ENCODE peak calls at places on chromosome 4, in six cellular contexts. W is colonic mucosa, R is WERI-Rb-1, I is endothelial cell of umbilical vein, J is epithelial cell of esophagus, U is tibial nerve. O is an unnamed sample.
A peak's percentile ranks its signal among the peaks of the same experiment; 100 is the strongest.

GRCh38 chr4:81227968-81228367 is 12.9 kb upstream of the PRKG2 start:
- DNase-seq in W (no peak), R (no peak), I (no peak), J (no peak), U (no peak), O (no peak)

GRCh38 chr4:99323761-99324160 is 2.6 kb upstream of the ADH1B start:
- DNase-seq in W (no peak), R (no peak), I (no peak), J (no peak), U (peak; percentile 76), O (no peak)

GRCh38 chr4:90495211-90495610 is 368.0 kb downstream of the CCSER1 start:
- DNase-seq in W (no peak), R (peak; percentile 18), I (no peak), J (peak; percentile 3), U (no peak), O (no peak)

GRCh38 chr4:26061248-26061986 is 147.4 kb downstream of the SMIM20 start:
- DNase-seq in W (no peak), R (peak; percentile 65), I (no peak), J (peak; percentile 56), U (no peak), O (no peak)

GRCh38 chr4:3702551-3703221 is 63.5 kb upstream of the ADRA2C start:
- DNase-seq in W (no peak), R (no peak), I (no peak), J (no peak), U (no peak), O (no peak)

GRCh38 chr4:174592985-174593335 is 70.7 kb upstream of the HPGD start:
- DNase-seq in W (no peak), R (peak; percentile 70), I (no peak), J (peak; percentile 54), U (no peak), O (no peak)

GRCh38 chr4:128709268-128709667 is 100.2 kb upstream of the JADE1 start:
- DNase-seq in W (no peak), R (no peak), I (peak; percentile 8), J (no peak), U (no peak), O (no peak)

GRCh38 chr4:101239685-101240084 is 107.6 kb downstream of the PPP3CA start:
- DNase-seq in W (no peak), R (no peak), I (no peak), J (peak; percentile 25), U (no peak), O (no peak)

GRCh38 chr4:23966720-23967119 is 76.9 kb upstream of the PPARGC1A start:
- DNase-seq in W (no peak), R (peak; percentile 16), I (no peak), J (peak; percentile 21), U (no peak), O (no peak)

GRCh38 chr4:128517739-128518510 is 230.3 kb upstream of the PGRMC2 start:
- DNase-seq in W (peak; percentile 32), R (no peak), I (peak; percentile 97), J (peak; percentile 89), U (peak; percentile 81), O (no peak)

GRCh38 chr4:76943129-76943620 is 6.4 kb upstream of the SEPTIN11 start:
- DNase-seq in W (no peak), R (no peak), I (peak; percentile 22), J (peak; percentile 65), U (no peak), O (no peak)

GRCh38 chr4:40731792-40732245 is 17.9 kb upstream of the NSUN7 start:
- DNase-seq in W (no peak), R (peak; percentile 65), I (peak; percentile 49), J (no peak), U (peak; percentile 64), O (no peak)

GRCh38 chr4:140372607-140373327 is 679 bp upstream of the SCOC start:
- DNase-seq in W (no peak), R (peak; percentile 34), I (no peak), J (peak; percentile 19), U (no peak), O (no peak)

GRCh38 chr4:18021720-18022571 is at the start of gene LCORL:
- DNase-seq in W (peak; percentile 95), R (peak; percentile 99), I (peak; percentile 97), J (peak; percentile 97), U (peak; percentile 85), O (peak; percentile 93)
- TF ChIP-seq CTCF in W (no peak), R (peak; percentile 39), I (no peak), J (no peak), U (no peak), O (no peak)

DNA sequence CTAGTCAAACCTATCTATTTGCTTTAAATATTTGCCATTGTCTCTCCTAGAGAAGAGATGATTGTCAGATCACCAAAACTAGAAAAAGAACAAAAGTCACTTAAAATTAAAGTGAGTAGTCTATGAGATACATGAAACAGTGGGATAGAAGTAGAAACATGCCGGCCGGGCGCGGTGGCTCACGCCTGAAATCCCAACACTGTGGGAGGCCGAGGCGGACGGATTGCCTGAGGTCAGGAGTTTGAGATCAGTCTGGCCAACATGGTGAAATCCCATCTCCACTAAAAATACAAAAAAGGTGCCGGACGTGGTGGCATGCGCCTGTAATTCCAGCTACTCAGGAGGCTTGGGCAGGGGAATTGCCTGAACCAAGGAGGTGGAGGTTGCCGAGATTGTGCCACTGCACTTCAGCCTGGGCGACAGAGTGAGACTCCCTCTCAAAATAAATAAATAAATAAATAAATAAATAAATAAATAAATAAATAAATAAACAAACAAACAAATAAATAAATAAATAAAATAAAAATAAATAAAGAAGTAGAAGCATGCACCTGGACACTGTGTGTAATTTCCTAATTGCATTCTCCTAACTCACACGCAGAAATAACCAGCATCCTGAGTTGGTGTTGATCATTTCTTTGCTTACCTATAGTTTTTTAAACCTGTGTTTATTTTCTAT is 299.5 kb downstream of the PDHA2 start:
- DNase-seq in W (no peak), R (no peak), I (no peak), J (no peak), U (no peak), O (no peak)
- TF ChIP-seq CTCF in W (no peak), R (no peak), I (no peak), J (no peak), U (no peak), O (no peak)

GRCh38 chr4:71872767-71873422 is 89.0 kb upstream of the GC start:
- DNase-seq in W (no peak), R (no peak), I (no peak), J (no peak), U (no peak), O (no peak)
- TF ChIP-seq CTCF in W (no peak), R (no peak), I (no peak), J (no peak), U (no peak), O (no peak)

DNA sequence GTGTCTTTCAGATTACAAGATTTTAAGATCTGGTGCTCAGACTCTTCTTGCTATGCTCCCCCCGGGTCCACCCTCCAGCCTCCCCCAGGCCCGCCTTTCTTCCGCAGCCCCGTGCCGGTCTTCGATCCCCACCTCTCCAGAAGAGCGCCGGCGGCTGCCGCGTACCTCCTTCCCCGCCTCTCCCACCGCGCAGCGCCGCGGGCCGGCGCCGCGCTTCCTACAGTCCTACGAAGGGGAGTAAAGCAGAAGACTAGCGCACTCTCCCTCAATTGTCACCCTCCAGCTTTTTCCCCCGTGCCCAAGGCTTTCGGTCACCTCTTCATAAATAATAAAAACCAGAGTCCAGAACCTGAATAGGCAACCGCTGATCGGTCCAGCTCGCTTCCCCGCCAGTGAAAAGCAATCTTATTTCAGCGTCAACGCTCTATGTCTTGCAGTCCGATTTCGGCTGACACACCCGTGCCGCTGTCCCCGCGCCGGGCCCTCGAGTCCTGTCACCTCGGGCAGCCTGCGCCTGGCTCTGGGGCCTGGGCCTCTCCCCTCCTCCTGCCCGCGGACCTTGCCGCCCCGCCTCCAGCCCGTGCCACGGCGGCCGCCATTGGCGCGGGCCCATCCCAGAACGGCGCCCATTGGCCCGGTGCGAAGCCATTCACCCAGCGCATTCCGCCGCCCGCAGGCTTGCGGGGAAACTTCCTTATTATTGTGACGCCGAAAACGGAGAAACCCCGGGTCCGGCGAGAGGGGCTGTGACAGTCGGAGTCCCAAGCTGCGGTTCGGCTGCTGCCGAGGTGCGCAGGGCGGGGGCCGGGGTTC is at the start of gene HERC3:
- DNase-seq in W (peak; percentile 93), R (peak; percentile 89), I (peak; percentile 93), J (peak; percentile 93), U (peak; percentile 81), O (peak; percentile 95)
- TF ChIP-seq CTCF in W (no peak), R (no peak), I (peak; percentile 12), J (no peak), U (peak; percentile 24), O (no peak)

DNA sequence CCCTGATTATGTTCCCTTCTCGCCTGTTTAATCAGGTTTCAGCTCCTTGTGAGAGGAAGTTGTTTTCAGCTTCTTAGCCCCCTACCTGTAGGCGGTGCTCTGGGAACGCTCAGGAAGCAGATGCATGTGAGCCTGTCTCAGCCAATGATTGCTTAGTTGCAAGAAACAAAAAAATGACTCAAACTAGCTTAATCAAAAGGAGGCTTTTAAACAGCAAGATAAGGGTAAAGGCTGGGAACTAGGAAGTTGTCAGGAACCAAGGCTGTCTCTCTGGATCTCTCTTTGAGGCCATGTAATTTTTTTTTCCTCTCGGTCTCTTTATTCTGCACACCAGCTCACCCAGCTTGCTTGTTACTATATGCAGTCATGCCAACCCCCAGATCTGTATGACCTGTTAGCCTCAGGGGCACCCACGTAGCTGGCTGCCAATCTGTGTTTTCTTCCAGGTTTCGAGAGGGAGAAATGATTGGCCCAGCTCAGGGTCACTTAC is 109.1 kb downstream of the PTTG2 start:
- DNase-seq in W (peak; percentile 85), R (no peak), I (peak; percentile 38), J (peak; percentile 92), U (no peak), O (peak; percentile 50)
- TF ChIP-seq CTCF in W (peak; percentile 42), R (peak; percentile 41), I (no peak), J (peak; percentile 93), U (peak; percentile 10), O (no peak)

DNA sequence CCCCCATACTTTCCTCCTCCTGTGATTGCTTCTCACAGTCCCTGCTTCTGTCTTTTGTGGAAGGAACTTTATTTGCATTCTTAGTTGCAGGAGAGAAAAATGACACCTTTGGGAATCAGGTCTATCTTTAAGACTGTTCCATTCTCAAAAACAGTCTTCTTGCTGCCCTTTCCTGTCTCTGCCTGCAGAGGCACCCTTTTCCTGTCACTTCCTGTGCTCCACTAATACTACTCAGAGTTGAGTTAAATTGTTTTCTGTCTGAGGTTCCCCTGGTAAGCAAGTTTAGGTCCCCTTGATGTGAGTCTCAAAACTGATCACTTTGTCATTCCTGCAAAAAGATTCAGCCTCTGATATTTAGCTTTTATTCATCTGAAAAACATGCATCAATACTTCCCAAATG is 208.8 kb upstream of the CLNK start:
- DNase-seq in W (no peak), R (peak; percentile 16), I (no peak), J (peak; percentile 22), U (no peak), O (peak; percentile 13)
- TF ChIP-seq CTCF in W (no peak), R (peak; percentile 74), I (no peak), J (peak; percentile 76), U (no peak), O (peak; percentile 37)

DNA sequence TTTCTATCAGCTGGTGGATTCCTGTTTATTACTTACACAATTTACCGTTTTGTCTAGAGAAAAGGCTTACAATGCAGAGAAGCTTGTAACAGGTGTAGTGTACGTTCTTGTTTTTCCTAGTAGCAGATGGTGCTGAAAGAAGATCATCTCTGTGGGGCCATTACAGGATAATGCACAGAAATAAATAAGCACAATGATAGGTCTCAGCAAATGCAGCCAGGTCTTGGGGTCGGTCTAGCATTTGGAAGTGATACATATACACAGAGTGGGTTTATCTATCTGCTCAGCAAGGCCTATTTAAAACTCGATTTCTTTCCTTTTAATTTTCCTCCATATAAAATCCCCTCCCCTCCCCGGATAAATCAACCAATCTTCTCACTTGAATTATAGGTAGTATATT is 181.0 kb upstream of the LCORL start:
- DNase-seq in W (no peak), R (peak; percentile 64), I (no peak), J (no peak), U (no peak), O (no peak)
- TF ChIP-seq CTCF in W (no peak), R (no peak), I (no peak), J (no peak), U (no peak), O (no peak)

GRCh38 chr4:963276-964225 is 9.8 kb downstream of the DGKQ start:
- DNase-seq in W (no peak), R (no peak), I (no peak), J (no peak), U (no peak), O (peak; percentile 14)
- TF ChIP-seq CTCF in W (no peak), R (no peak), I (no peak), J (no peak), U (no peak), O (no peak)